ENCODE peak calls at places on chromosomes 1 and 21, in six cellular contexts. L is A549, M is ovary, U is IMR-90, T is small intestine, Z is hepatocyte. I is an unnamed sample.

GRCh38 chr1:25747046-25747705 is 52.8 kb upstream of the SELENON start:
- DNase-seq in L (no peak), M (no peak), U (no peak), T (no peak), Z (no peak), I (no peak)

GRCh38 chr21:31731112-31731801 is 661 bp downstream of the SCAF4 start:
- DNase-seq in L (no peak), M (peak; percentile 57), U (no peak), T (peak; percentile 84), Z (peak; percentile 87), I (peak; percentile 40)

GRCh38 chr1:231603598-231604275 is 22.9 kb upstream of the DISC1 start:
- DNase-seq in L (peak; percentile 79), M (no peak), U (peak; percentile 54), T (peak; percentile 71), Z (peak; percentile 74), I (no peak)

GRCh38 chr1:91924146-91924545 is 25.1 kb upstream of the BRDT start:
- DNase-seq in L (peak; percentile 10), M (no peak), U (peak; percentile 91), T (no peak), Z (no peak), I (no peak)

GRCh38 chr1:224256642-224257041 is 73.3 kb downstream of the NVL start:
- DNase-seq in L (no peak), M (no peak), U (no peak), T (no peak), Z (no peak), I (no peak)

GRCh38 chr1:14516974-14517812 is 81.3 kb upstream of the KAZN start:
- DNase-seq in L (no peak), M (no peak), U (peak; percentile 92), T (no peak), Z (peak; percentile 39), I (no peak)

GRCh38 chr1:5967351-5968160 is 24.7 kb downstream of the NPHP4 start:
- DNase-seq in L (no peak), M (peak; percentile 72), U (no peak), T (no peak), Z (no peak), I (peak; percentile 42)

GRCh38 chr1:55040083-55040952 is 970 bp downstream of the PCSK9 start:
- DNase-seq in L (no peak), M (no peak), U (no peak), T (peak; percentile 22), Z (no peak), I (no peak)

GRCh38 chr21:28089599-28090421 is 902.9 kb downstream of the LTN1 start:
- DNase-seq in L (peak; percentile 4), M (no peak), U (no peak), T (peak; percentile 58), Z (peak; percentile 52), I (peak; percentile 45)

GRCh38 chr1:205600085-205600484 is 31.7 kb downstream of the ELK4 start:
- DNase-seq in L (no peak), M (no peak), U (peak; percentile 81), T (no peak), Z (no peak), I (no peak)

GRCh38 chr1:82273816-82274215 is 473.1 kb downstream of the ADGRL2 start:
- DNase-seq in L (no peak), M (no peak), U (no peak), T (no peak), Z (no peak), I (no peak)

GRCh38 chr1:202571719-202572339 is 138.4 kb downstream of the SYT2 start:
- DNase-seq in L (peak; percentile 42), M (no peak), U (peak; percentile 59), T (peak; percentile 35), Z (peak; percentile 61), I (no peak)

GRCh38 chr1:160578694-160579191 is 553 bp downstream of the CD84 start:
- DNase-seq in L (no peak), M (no peak), U (no peak), T (no peak), Z (no peak), I (no peak)
- H3K4me3 ChIP-seq in L (no peak overlapping the region), M (no peak overlapping the region), U (no peak overlapping the region), T (peak overlapping the region; percentile 36), Z (no peak overlapping the region), I (peak overlapping the region; percentile 18)

DNA sequence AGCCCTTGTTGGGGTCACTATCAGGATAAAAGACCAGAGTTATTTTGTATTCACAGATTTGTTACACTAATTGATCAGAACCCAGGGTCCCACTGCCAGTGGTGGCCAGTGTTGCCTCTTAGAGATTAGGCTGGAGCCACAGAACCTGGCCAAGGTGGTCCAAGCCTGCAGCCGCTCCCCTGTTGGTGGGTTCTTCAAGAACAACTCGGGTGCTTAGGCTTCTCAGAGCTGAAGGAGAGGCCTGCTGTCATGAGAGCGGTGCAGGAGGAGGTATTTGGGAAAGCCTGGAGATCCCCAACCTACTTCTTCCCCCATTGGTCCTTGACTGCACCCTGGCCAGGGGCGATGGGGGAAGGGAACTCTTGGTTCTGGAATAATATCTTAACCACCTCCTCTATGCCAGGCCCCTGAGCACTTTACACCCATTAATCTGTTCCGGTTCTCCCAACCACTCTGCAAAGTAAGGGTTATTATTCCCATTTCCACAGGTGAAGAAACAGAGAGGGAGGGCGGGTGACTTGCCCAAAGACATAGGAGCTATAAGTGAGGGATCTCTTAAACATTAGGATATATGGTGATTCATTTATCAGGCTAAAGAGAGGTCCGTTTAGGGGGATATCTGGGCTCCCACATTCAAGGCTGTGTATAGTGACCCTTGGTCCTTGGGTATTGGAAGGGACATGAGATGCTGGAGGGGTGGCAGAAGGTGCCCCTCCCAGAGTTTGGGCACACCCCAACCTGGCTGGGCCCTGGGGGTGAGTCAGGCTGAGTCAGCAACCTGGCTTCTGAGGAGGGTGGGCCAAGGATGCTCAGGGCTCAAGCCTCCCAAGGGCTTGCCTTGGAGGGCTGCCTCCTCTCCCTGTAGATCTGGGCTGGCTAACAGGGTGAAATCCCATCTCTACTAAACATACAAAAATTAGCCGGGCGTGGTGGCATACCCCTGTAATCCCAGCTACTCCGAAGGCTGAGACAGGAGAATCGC is 5.1 kb downstream of the TRNP1 start:
- DNase-seq in L (peak; percentile 67), M (no peak), U (peak; percentile 55), T (no peak), Z (peak; percentile 32), I (no peak)
- H3K4me3 ChIP-seq in L (peak overlapping the region; percentile 96), M (no peak overlapping the region), U (no peak overlapping the region), T (no peak overlapping the region), Z (no peak overlapping the region), I (peak overlapping the region; percentile 56)

GRCh38 chr1:8147922-8148321 is 121.8 kb upstream of the ERRFI1 start:
- DNase-seq in L (no peak), M (no peak), U (peak; percentile 33), T (no peak), Z (no peak), I (no peak)

GRCh38 chr1:8144318-8144717 is 118.2 kb upstream of the ERRFI1 start:
- DNase-seq in L (no peak), M (no peak), U (no peak), T (no peak), Z (no peak), I (no peak)

GRCh38 chr1:8142955-8143629 is 117.0 kb upstream of the ERRFI1 start:
- DNase-seq in L (no peak), M (no peak), U (peak; percentile 74), T (peak; percentile 38), Z (no peak), I (no peak)

GRCh38 chr1:8145525-8145924 is 119.4 kb upstream of the ERRFI1 start:
- DNase-seq in L (no peak), M (no peak), U (no peak), T (no peak), Z (no peak), I (no peak)

DNA sequence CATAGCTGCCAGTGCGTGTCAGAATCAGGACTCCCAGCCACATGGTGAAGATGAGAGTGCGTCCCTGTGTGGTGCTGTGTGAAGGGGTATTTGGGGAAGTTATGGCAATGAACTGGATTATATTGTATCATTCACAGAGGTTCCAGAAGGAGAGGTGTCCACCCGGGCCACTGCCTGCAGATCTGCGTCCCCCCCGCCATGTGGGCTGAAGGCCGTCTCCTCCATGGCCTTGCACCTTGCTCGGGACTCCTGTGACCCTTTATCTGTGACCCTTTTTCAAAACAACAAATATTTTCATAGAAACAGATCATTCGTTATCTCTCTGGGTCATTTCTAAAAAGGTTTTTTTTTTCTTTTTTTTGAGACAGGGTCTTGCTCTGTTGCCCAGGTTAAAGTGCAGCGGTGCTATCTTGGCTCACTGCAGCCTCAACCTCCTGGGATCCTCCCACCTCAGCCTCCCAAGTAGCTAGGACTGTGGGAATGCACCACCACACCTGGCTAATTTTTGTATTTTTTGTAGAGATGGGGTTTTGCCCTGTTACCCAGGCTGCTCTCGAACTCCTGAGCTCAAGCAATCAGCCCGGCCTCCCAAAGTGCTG is 120.2 kb upstream of the ERRFI1 start:
- DNase-seq in L (no peak), M (no peak), U (no peak), T (no peak), Z (no peak), I (no peak)
- H3K4me3 ChIP-seq in L (no peak overlapping the region), M (no peak overlapping the region), U (no peak overlapping the region), T (no peak overlapping the region), Z (no peak overlapping the region), I (no peak overlapping the region)

GRCh38 chr1:241235236-241235897 is 121.6 kb downstream of the RGS7 start:
- DNase-seq in L (no peak), M (no peak), U (no peak), T (no peak), Z (peak; percentile 42), I (no peak)
- H3K4me3 ChIP-seq in L (no peak overlapping the region), M (no peak overlapping the region), U (no peak overlapping the region), T (no peak overlapping the region), Z (no peak overlapping the region), I (no peak overlapping the region)

DNA sequence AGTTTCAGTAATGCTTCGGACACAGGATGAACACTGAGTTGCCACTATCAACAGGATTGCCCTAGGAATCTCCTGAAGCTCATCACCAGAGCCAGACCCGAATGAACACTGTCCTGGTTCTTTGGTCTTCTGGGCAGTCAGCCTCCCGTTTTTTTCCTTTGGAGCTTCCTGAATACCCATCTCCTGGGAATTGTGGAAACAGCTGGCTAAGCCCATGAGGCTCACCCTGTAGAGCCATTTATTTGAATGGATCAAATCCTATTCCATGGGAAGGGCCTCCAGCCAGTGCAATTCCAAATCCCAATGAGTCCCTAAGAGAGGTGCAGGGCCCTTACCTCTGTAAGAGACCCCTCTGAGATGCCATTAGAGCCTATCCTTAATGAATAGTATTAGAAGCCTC is 5.9 kb downstream of the RCSD1 start:
- DNase-seq in L (no peak), M (no peak), U (no peak), T (no peak), Z (no peak), I (no peak)
- H3K4me3 ChIP-seq in L (no peak overlapping the region), M (no peak overlapping the region), U (no peak overlapping the region), T (no peak overlapping the region), Z (no peak overlapping the region), I (peak overlapping the region; percentile 45)

DNA sequence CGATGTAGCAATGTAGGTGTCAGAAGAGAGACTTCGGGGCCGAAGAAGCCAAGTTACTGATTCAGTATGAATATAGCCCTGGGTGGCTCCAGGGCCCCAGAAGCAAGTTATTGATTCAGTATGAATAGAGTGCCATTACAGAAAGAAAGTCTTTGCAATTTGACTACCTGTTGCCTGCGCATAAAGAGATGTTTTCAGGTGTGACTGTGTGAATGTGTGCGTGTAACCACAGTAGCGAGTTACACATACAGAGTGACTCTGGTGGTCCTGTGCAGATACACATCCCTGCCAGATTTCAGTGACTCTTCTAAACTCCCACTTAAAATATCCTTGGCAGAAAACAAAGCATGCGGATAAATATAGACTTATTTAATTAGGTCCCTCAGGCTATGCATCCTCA is 142.7 kb upstream of the CD34 start:
- DNase-seq in L (no peak), M (no peak), U (no peak), T (no peak), Z (no peak), I (no peak)
- H3K4me3 ChIP-seq in L (no peak overlapping the region), M (no peak overlapping the region), U (no peak overlapping the region), T (no peak overlapping the region), Z (no peak overlapping the region), I (no peak overlapping the region)

GRCh38 chr1:156126701-156127534 is 12.4 kb downstream of the LMNA start:
- DNase-seq in L (peak; percentile 77), M (peak; percentile 66), U (peak; percentile 96), T (peak; percentile 57), Z (peak; percentile 65), I (peak; percentile 41)
- H3K4me3 ChIP-seq in L (peak overlapping the region; percentile 22), M (peak overlapping the region; percentile 19), U (no peak overlapping the region), T (no peak overlapping the region), Z (no peak overlapping the region), I (peak overlapping the region; percentile 100)

I was measured in left ventricle myocardium inferior.